ENCODE peak calls at places on chromosomes 2 and 18, in eight cellular contexts. R is fibroblast of lung, Q is pancreas, M is heart right ventricle, S is neural progenitor cell, F is Peyer's patch, V is esophagus muscularis mucosa, E is WERI-Rb-1. P is an unnamed sample. For H3K27me3, the result is how much of the 10 kb centered on the place peaks cover.

GRCh38 chr2:106104332-106105062 is 89.6 kb downstream of the UXS1 start:
- DNase-seq in R (peak), Q (peak), M (peak), S (peak), F (no peak), V (peak), E (peak), P (no peak)

GRCh38 chr2:168015274-168015953 is 232.0 kb downstream of the STK39 start:
- DNase-seq in R (no peak), Q (no peak), M (no peak), S (no peak), F (no peak), V (no peak), E (no peak), P (no peak)

GRCh38 chr2:9656270-9656766 is 25.5 kb upstream of the YWHAQ start:
- DNase-seq in R (peak), Q (no peak), M (no peak), S (peak), F (no peak), V (no peak), E (peak), P (no peak)

GRCh38 chr2:43460611-43461396 is 135.0 kb downstream of the THADA start:
- DNase-seq in R (no peak), Q (no peak), M (no peak), S (no peak), F (no peak), V (no peak), E (no peak), P (no peak)

GRCh38 chr2:233471291-233472035 is 95.1 kb downstream of the USP40 start:
- DNase-seq in R (no peak), Q (no peak), M (no peak), S (no peak), F (no peak), V (no peak), E (peak), P (peak)

GRCh38 chr2:16130541-16130880 is 190.2 kb downstream of the MYCN start:
- DNase-seq in R (no peak), Q (no peak), M (no peak), S (no peak), F (no peak), V (peak), E (no peak), P (no peak)

GRCh38 chr2:99488587-99488998 is 1.2 kb downstream of the REV1 start:
- DNase-seq in R (peak), Q (no peak), M (no peak), S (no peak), F (no peak), V (peak), E (no peak), P (no peak)

GRCh38 chr18:57807336-57808117 is 4.4 kb upstream of the ATP8B1 start:
- DNase-seq in R (peak), Q (no peak), M (no peak), S (no peak), F (no peak), V (no peak), E (no peak), P (no peak)

GRCh38 chr2:239275871-239276812 is 124.7 kb downstream of the HDAC4 start:
- DNase-seq in R (peak), Q (no peak), M (peak), S (no peak), F (peak), V (no peak), E (peak), P (peak)

GRCh38 chr2:159064446-159065301 is 96.2 kb downstream of the TANC1 start:
- DNase-seq in R (peak), Q (no peak), M (no peak), S (peak), F (no peak), V (no peak), E (no peak), P (no peak)

GRCh38 chr2:215537621-215538020 is 101.8 kb upstream of the FN1 start:
- DNase-seq in R (peak), Q (no peak), M (peak), S (no peak), F (no peak), V (no peak), E (no peak), P (no peak)

GRCh38 chr2:165804719-165805118 is 10.7 kb upstream of the GALNT3 start:
- DNase-seq in R (no peak), Q (no peak), M (no peak), S (no peak), F (no peak), V (no peak), E (no peak), P (no peak)

GRCh38 chr2:120660771-120661459 is 74.8 kb upstream of the GLI2 start:
- DNase-seq in R (no peak), Q (no peak), M (no peak), S (no peak), F (no peak), V (no peak), E (no peak), P (no peak)

GRCh38 chr2:109386004-109386695 is 227.6 kb downstream of the SEPTIN10 start:
- DNase-seq in R (no peak), Q (no peak), M (no peak), S (peak), F (peak), V (no peak), E (peak), P (peak)

GRCh38 chr2:117933884-117934354 is 80.0 kb downstream of the CCDC93 start:
- DNase-seq in R (no peak), Q (no peak), M (no peak), S (no peak), F (no peak), V (no peak), E (no peak), P (no peak)

GRCh38 chr2:231717281-231718180 is 9.2 kb downstream of the PTMA start:
- DNase-seq in R (no peak), Q (no peak), M (no peak), S (no peak), F (no peak), V (no peak), E (peak), P (no peak)

GRCh38 chr2:201966691-201967388 is 66.8 kb upstream of the FZD7 start:
- DNase-seq in R (no peak), Q (no peak), M (no peak), S (no peak), F (no peak), V (no peak), E (peak), P (no peak)

GRCh38 chr2:24638568-24638967 is 147.5 kb downstream of the NCOA1 start:
- DNase-seq in R (no peak), Q (no peak), M (no peak), S (no peak), F (no peak), V (no peak), E (no peak), P (no peak)

GRCh38 chr2:240925576-240926515 is 19.7 kb downstream of the CROCC2 start:
- DNase-seq in R (no peak), Q (peak), M (peak), S (no peak), F (peak), V (no peak), E (peak), P (peak)

GRCh38 chr2:219644801-219645480 is 17.5 kb downstream of the SLC4A3 start:
- DNase-seq in R (peak), Q (no peak), M (peak), S (no peak), F (peak), V (no peak), E (peak), P (no peak)

GRCh38 chr2:65026640-65027464 is 29.4 kb upstream of the CEP68 start:
- DNase-seq in R (no peak), Q (no peak), M (no peak), S (no peak), F (no peak), V (no peak), E (no peak), P (no peak)

GRCh38 chr18:12283256-12283655 is 24.8 kb upstream of the TUBB6 start:
- DNase-seq in R (peak), Q (no peak), M (no peak), S (peak), F (no peak), V (no peak), E (no peak), P (no peak)

GRCh38 chr2:166375205-166375735 is 474 bp downstream of the SCN9A start:
- DNase-seq in R (peak), Q (no peak), M (no peak), S (peak), F (no peak), V (no peak), E (no peak), P (no peak)

GRCh38 chr2:159071190-159071915 is 102.9 kb downstream of the TANC1 start:
- DNase-seq in R (no peak), Q (no peak), M (no peak), S (no peak), F (no peak), V (no peak), E (no peak), P (no peak)

GRCh38 chr18:52409732-52410131 is 69.7 kb downstream of the DCC start:
- DNase-seq in R (no peak), Q (no peak), M (no peak), S (no peak), F (no peak), V (peak), E (no peak), P (no peak)

GRCh38 chr2:68429311-68429826 is 37.7 kb downstream of the FBXO48 start:
- DNase-seq in R (peak), Q (no peak), M (no peak), S (no peak), F (no peak), V (peak), E (no peak), P (no peak)

GRCh38 chr18:78967692-78968091 is 11.9 kb upstream of the SALL3 start:
- DNase-seq in R (no peak), Q (no peak), M (no peak), S (no peak), F (no peak), V (no peak), E (no peak), P (no peak)

GRCh38 chr18:78962098-78962497 is 17.5 kb upstream of the SALL3 start:
- DNase-seq in R (no peak), Q (no peak), M (no peak), S (no peak), F (no peak), V (no peak), E (no peak), P (no peak)

GRCh38 chr18:78969574-78970315 is 9.9 kb upstream of the SALL3 start:
- DNase-seq in R (no peak), Q (no peak), M (no peak), S (no peak), F (no peak), V (no peak), E (no peak), P (no peak)

GRCh38 chr18:78965260-78965659 is 14.4 kb upstream of the SALL3 start:
- DNase-seq in R (no peak), Q (no peak), M (no peak), S (no peak), F (no peak), V (no peak), E (no peak), P (no peak)

DNA sequence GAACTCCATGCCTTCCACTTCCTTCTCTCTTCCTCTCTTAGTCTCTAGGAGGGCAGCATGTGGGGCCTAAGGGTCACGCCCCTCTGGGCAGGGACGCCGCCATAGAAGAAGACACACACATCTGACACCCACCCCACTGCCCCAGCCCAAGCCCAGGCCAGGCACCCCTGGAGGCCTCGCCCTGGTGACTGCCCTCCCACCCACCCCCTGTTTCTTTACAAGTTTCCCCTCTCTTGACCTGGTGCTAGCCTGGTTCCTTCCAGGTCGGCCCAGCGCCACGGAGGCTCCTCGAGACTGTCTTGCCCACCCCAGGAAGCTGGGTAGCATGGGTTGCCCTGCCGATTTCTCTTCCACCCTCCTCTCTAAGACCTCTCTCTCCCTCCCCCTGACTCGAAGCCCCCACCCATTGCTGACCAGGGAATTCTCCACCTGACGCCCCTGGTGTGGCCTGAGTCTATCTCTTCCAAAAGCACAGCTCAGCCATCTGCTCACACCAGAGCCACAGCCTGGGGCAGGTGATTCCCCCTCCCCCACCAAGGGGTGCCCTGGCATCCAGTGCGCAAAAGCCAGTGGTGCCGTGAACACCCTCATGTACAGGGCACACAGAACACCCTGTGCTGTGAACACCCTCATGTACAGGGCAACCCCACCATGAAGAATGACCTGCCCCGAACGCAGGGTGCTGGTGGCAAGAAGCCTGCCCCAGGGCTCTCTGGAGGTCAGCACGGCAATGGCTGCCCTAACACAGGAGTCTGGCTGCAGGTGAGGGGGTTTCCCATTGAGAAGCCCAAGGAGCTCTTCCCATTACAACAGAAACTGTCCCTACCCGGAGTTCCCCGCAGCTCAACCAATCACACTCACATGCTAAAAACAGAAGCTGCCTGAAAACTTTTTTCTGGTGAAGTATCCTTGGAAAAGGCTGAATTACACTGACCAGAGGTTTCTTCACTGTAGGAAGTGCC is 13.4 kb upstream of the SALL3 start:
- DNase-seq in R (no peak), Q (no peak), M (no peak), S (no peak), F (no peak), V (no peak), E (no peak), P (no peak)
- H3K27me3 ChIP-seq in R (under half), Q (under half), M (half or more), S (under half), F (under half), V (under half), E (under half), P (under half)

GRCh38 chr2:20094142-20094792 is 42.8 kb upstream of the LAPTM4A start:
- DNase-seq in R (peak), Q (no peak), M (no peak), S (no peak), F (no peak), V (no peak), E (no peak), P (no peak)

GRCh38 chr2:20094955-20095354 is 43.5 kb upstream of the LAPTM4A start:
- DNase-seq in R (no peak), Q (no peak), M (no peak), S (no peak), F (no peak), V (no peak), E (no peak), P (no peak)

GRCh38 chr2:20092226-20092900 is 40.9 kb upstream of the LAPTM4A start:
- DNase-seq in R (no peak), Q (no peak), M (no peak), S (no peak), F (no peak), V (no peak), E (no peak), P (no peak)

GRCh38 chr2:20092901-20093235 is 41.4 kb upstream of the LAPTM4A start:
- DNase-seq in R (no peak), Q (no peak), M (no peak), S (no peak), F (no peak), V (no peak), E (no peak), P (no peak)

DNA sequence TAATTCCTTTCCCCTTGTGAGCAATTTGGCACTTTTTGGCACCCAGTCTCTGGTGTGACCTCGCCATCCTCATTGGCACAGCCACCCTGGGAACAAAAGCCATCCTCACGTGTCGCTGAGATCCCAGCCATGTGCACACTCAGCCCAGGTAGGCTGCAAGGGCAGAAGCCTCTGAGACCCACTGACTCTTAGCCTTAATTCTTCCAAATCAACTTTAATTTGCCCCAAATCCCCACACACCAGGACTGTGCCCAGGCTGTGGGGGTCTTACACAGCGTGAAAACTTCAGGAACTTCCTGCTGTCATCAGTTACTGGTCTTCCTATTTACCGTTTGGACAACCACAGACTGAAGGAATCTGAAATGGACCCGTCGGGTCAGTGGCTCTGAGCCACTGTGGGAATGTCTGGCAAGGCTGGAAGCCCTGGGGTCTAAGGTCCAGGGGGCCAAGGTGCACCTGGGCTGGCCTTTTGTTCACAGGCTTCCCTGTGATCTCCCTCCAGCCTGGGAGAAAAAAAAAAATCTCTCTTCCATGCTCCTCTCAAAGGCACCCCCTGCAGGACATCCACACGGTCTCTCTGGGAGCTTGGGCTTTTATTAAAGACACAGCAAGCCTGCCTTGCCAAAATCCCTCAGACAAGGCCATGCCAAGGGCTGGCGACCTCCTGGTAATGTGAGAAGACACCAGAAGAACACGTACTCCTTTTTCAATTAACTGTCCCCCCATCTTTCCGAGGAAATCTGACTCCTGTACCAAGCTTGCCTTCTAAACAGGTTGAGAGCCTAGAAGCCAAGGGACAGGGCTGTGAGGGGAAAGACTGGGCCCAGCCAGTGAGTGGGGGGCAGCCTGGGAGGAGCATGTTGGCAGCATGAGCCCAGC is 42.1 kb upstream of the LAPTM4A start:
- DNase-seq in R (peak), Q (peak), M (peak), S (peak), F (peak), V (no peak), E (peak), P (no peak)
- TF ChIP-seq CTCF in R (peak), Q (peak), M (peak), S (peak), F (no peak), V (peak), E (peak), P (no peak)

GRCh38 chr18:44759925-44760342 is 79.2 kb downstream of the SETBP1 start:
- DNase-seq in R (no peak), Q (no peak), M (no peak), S (no peak), F (no peak), V (no peak), E (no peak), P (no peak)
- H3K27me3 ChIP-seq in R (under half), Q (under half), M (under half), S (under half), F (under half), V (under half), E (under half), P (under half)

GRCh38 chr2:73035899-73036778 is 35.4 kb downstream of the SFXN5 start:
- DNase-seq in R (no peak), Q (no peak), M (no peak), S (peak), F (no peak), V (no peak), E (peak), P (no peak)
- TF ChIP-seq CTCF in R (no peak), Q (no peak), M (no peak), S (peak), F (no peak), V (no peak), E (peak), P (no peak)

GRCh38 chr2:170717991-170718589 is 3.0 kb downstream of the SP5 start:
- DNase-seq in R (no peak), Q (no peak), M (no peak), S (peak), F (no peak), V (peak), E (no peak), P (no peak)
- H3K27me3 ChIP-seq in R (under half), Q (under half), M (half or more), S (half or more), F (under half), V (under half), E (under half), P (under half)

DNA sequence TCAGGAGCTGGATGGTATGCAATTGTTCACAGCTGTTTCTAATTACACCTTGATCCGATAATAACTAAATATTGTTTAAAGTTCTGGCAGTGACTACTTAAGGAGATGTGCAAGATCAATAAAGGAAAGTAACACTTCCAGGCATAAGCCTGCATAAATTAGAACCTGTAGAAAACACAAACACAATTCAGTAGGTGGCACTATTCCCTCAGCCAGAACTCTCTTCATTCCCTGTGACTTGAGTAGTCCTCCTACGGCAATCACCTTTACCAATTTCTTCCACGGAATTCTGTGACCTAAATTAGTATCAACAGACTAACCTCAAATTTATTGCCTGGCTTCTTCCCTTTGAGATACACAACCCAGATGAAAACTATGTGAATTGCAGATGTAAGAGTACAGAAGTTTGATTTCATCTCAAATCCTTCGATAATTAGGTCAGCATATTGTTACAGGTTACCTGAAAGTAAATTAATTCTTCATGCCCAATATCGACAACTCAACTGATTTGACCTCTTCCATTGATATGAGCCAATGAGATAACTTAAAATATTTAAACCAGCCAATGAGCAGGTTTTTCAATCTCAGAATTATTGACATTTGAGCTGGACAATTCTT is 137.8 kb downstream of the PID1 start:
- DNase-seq in R (peak), Q (no peak), M (peak), S (peak), F (no peak), V (no peak), E (peak), P (no peak)
- TF ChIP-seq CTCF in R (peak), Q (peak), M (peak), S (peak), F (no peak), V (no peak), E (peak), P (peak)

P was measured in ascending aorta.